ENCODE peak calls at places on chromosomes 2 and 18, in nine cellular contexts. K, W, Y, X, V, P, M, A and U are unnamed samples.

GRCh38 chr2:202703091-202703490 is 68.3 kb downstream of the FAM117B start:
- DNase-seq in K (no peak), W (no peak), Y (no peak), X (no peak), V (no peak), P (no peak), M (no peak), A (no peak), U (no peak)

GRCh38 chr2:188466761-188467160 is 175.1 kb downstream of the GULP1 start:
- DNase-seq in K (no peak), W (no peak), Y (no peak), X (no peak), V (no peak), P (no peak), M (no peak), A (no peak), U (no peak)

GRCh38 chr2:313991-314390 is 26.1 kb upstream of the ALKAL2 start:
- DNase-seq in K (no peak), W (no peak), Y (no peak), X (no peak), V (no peak), P (no peak), M (no peak), A (no peak), U (no peak)

GRCh38 chr2:2547451-2547850 is 216.4 kb upstream of the MYT1L start:
- DNase-seq in K (no peak), W (no peak), Y (no peak), X (no peak), V (no peak), P (no peak), M (no peak), A (peak; percentile 57), U (no peak)

GRCh38 chr2:39487398-39488250 is 50.5 kb upstream of the MAP4K3 start:
- DNase-seq in K (no peak), W (no peak), Y (no peak), X (no peak), V (no peak), P (no peak), M (no peak), A (no peak), U (no peak)

GRCh38 chr2:98569197-98569793 is 39.0 kb downstream of the COA5 start:
- DNase-seq in K (peak; percentile 34), W (peak; percentile 84), Y (no peak), X (peak; percentile 80), V (peak; percentile 26), P (peak; percentile 74), M (peak; percentile 59), A (no peak), U (no peak)

GRCh38 chr2:134261398-134262131 is 7.7 kb downstream of the MGAT5 start:
- DNase-seq in K (no peak), W (peak; percentile 43), Y (no peak), X (no peak), V (no peak), P (no peak), M (no peak), A (no peak), U (no peak)

GRCh38 chr2:238274152-238274865 is 14.1 kb downstream of the PER2 start:
- DNase-seq in K (no peak), W (no peak), Y (no peak), X (no peak), V (no peak), P (no peak), M (no peak), A (no peak), U (no peak)

GRCh38 chr2:103959174-103960125 is 894.5 kb upstream of the POU3F3 start:
- DNase-seq in K (no peak), W (peak; percentile 11), Y (peak; percentile 6), X (no peak), V (peak; percentile 45), P (no peak), M (no peak), A (peak; percentile 72), U (no peak)

GRCh38 chr2:160989778-160990177 is 170.4 kb upstream of the TANK start:
- DNase-seq in K (no peak), W (no peak), Y (no peak), X (no peak), V (no peak), P (no peak), M (no peak), A (no peak), U (no peak)

GRCh38 chr2:199019898-199020507 is 437.7 kb downstream of the SATB2 start:
- DNase-seq in K (no peak), W (no peak), Y (no peak), X (no peak), V (peak; percentile 21), P (no peak), M (no peak), A (peak; percentile 2), U (no peak)

GRCh38 chr2:65057391-65058052 is 1.3 kb downstream of the CEP68 start:
- DNase-seq in K (no peak), W (peak; percentile 77), Y (peak; percentile 3), X (no peak), V (no peak), P (peak; percentile 39), M (no peak), A (no peak), U (no peak)

GRCh38 chr2:226984461-226985226 is 148.8 kb downstream of the RHBDD1 start:
- DNase-seq in K (no peak), W (peak; percentile 45), Y (no peak), X (no peak), V (no peak), P (no peak), M (no peak), A (no peak), U (no peak)

GRCh38 chr18:58929206-58929605 is 64.5 kb downstream of the ZNF532 start:
- DNase-seq in K (no peak), W (no peak), Y (no peak), X (no peak), V (no peak), P (no peak), M (no peak), A (no peak), U (no peak)

GRCh38 chr2:127648321-127648720 is 2.4 kb downstream of the GPR17 start:
- DNase-seq in K (no peak), W (no peak), Y (no peak), X (no peak), V (no peak), P (no peak), M (no peak), A (no peak), U (no peak)

GRCh38 chr18:2881490-2882195 is 34.8 kb downstream of the EMILIN2 start:
- DNase-seq in K (peak; percentile 85), W (peak; percentile 46), Y (no peak), X (peak; percentile 77), V (no peak), P (no peak), M (no peak), A (no peak), U (no peak)

GRCh38 chr2:129236601-129237000 is 742.9 kb upstream of the RAB6C start:
- DNase-seq in K (no peak), W (no peak), Y (no peak), X (no peak), V (no peak), P (no peak), M (no peak), A (no peak), U (no peak)

GRCh38 chr18:11974741-11975325 is 6.5 kb upstream of the IMPA2 start:
- DNase-seq in K (no peak), W (no peak), Y (no peak), X (peak; percentile 36), V (no peak), P (no peak), M (no peak), A (no peak), U (no peak)

GRCh38 chr2:206856474-206856873 is 82.8 kb upstream of the CPO start:
- DNase-seq in K (no peak), W (no peak), Y (no peak), X (no peak), V (no peak), P (no peak), M (no peak), A (no peak), U (no peak)

GRCh38 chr18:13101659-13101992 is 110.5 kb downstream of the CEP192 start:
- DNase-seq in K (no peak), W (no peak), Y (no peak), X (no peak), V (no peak), P (no peak), M (no peak), A (no peak), U (no peak)

GRCh38 chr2:231780123-231780908 is 766 bp downstream of the PDE6D start:
- DNase-seq in K (no peak), W (peak; percentile 45), Y (no peak), X (no peak), V (peak; percentile 30), P (no peak), M (no peak), A (no peak), U (no peak)

GRCh38 chr2:164655750-164656149 is 34.5 kb upstream of the GRB14 start:
- DNase-seq in K (no peak), W (no peak), Y (no peak), X (no peak), V (no peak), P (no peak), M (no peak), A (no peak), U (no peak)